ENCODE peak calls at places on chromosomes 16 and 17, in nine cellular contexts. One of them, this sample, is unnamed.

GRCh38 chr17:35082073-35082657 is 18.7 kb upstream of the RFFL start:
- DNase-seq in cardiac fibroblast: peak
- DNase-seq in iPS DF 19.7: no peak
- DNase-seq in NAMALWA: no peak
- DNase-seq in right lobe of liver: no peak
- DNase-seq in T-helper 17 cell: no peak
- DNase-seq in ELF-1: no peak
- DNase-seq in stromal cell of bone marrow: peak
- DNase-seq in CD4-positive, alpha-beta T cell: no peak
- DNase-seq in this sample: no peak

GRCh38 chr17:16419929-16420271 is 4.5 kb downstream of the TRPV2 start:
- DNase-seq in iPS DF 19.7: no peak
- DNase-seq in stromal cell of bone marrow: peak
- DNase-seq in ELF-1: no peak
- DNase-seq in NAMALWA: no peak
- DNase-seq in right lobe of liver: no peak
- DNase-seq in T-helper 17 cell: no peak
- DNase-seq in cardiac fibroblast: peak
- DNase-seq in CD4-positive, alpha-beta T cell: no peak
- DNase-seq in this sample: no peak

GRCh38 chr16:1991588-1992474 is 2.1 kb downstream of the SYNGR3 start:
- DNase-seq in T-helper 17 cell: peak
- DNase-seq in right lobe of liver: peak
- DNase-seq in ELF-1: peak
- DNase-seq in cardiac fibroblast: peak
- DNase-seq in NAMALWA: peak
- DNase-seq in iPS DF 19.7: no peak
- DNase-seq in stromal cell of bone marrow: peak
- DNase-seq in CD4-positive, alpha-beta T cell: peak
- DNase-seq in this sample: peak

GRCh38 chr16:80317132-80318098 is 223.4 kb upstream of the DYNLRB2 start:
- DNase-seq in ELF-1: peak
- DNase-seq in T-helper 17 cell: no peak
- DNase-seq in right lobe of liver: no peak
- DNase-seq in CD4-positive, alpha-beta T cell: no peak
- DNase-seq in cardiac fibroblast: no peak
- DNase-seq in NAMALWA: no peak
- DNase-seq in stromal cell of bone marrow: no peak
- DNase-seq in iPS DF 19.7: no peak
- DNase-seq in this sample: no peak

GRCh38 chr16:18050234-18050633 is 286.3 kb downstream of the NPIPA8 start:
- DNase-seq in right lobe of liver: no peak
- DNase-seq in stromal cell of bone marrow: no peak
- DNase-seq in T-helper 17 cell: no peak
- DNase-seq in CD4-positive, alpha-beta T cell: no peak
- DNase-seq in iPS DF 19.7: no peak
- DNase-seq in ELF-1: no peak
- DNase-seq in cardiac fibroblast: no peak
- DNase-seq in NAMALWA: no peak
- DNase-seq in this sample: no peak

GRCh38 chr17:1716076-1716911 is 6.1 kb upstream of the TLCD2 start:
- DNase-seq in cardiac fibroblast: peak
- DNase-seq in right lobe of liver: peak
- DNase-seq in NAMALWA: peak
- DNase-seq in iPS DF 19.7: peak
- DNase-seq in T-helper 17 cell: peak
- DNase-seq in CD4-positive, alpha-beta T cell: peak
- DNase-seq in stromal cell of bone marrow: peak
- DNase-seq in ELF-1: peak
- DNase-seq in this sample: peak

GRCh38 chr17:48539177-48539576 is 5.7 kb downstream of the HOXB2 start:
- DNase-seq in ELF-1: no peak
- DNase-seq in stromal cell of bone marrow: peak
- DNase-seq in CD4-positive, alpha-beta T cell: no peak
- DNase-seq in cardiac fibroblast: peak
- DNase-seq in right lobe of liver: no peak
- DNase-seq in NAMALWA: no peak
- DNase-seq in T-helper 17 cell: no peak
- DNase-seq in iPS DF 19.7: no peak
- DNase-seq in this sample: no peak

GRCh38 chr17:45431531-45432404 is 902 bp downstream of the ARHGAP27 start:
- DNase-seq in iPS DF 19.7: peak
- DNase-seq in ELF-1: peak
- DNase-seq in right lobe of liver: peak
- DNase-seq in CD4-positive, alpha-beta T cell: peak
- DNase-seq in cardiac fibroblast: peak
- DNase-seq in T-helper 17 cell: peak
- DNase-seq in NAMALWA: peak
- DNase-seq in stromal cell of bone marrow: peak
- DNase-seq in this sample: peak

GRCh38 chr17:28071891-28072606 is 29.6 kb downstream of the NLK start:
- DNase-seq in NAMALWA: peak
- DNase-seq in T-helper 17 cell: no peak
- DNase-seq in cardiac fibroblast: peak
- DNase-seq in right lobe of liver: no peak
- DNase-seq in CD4-positive, alpha-beta T cell: no peak
- DNase-seq in iPS DF 19.7: no peak
- DNase-seq in ELF-1: no peak
- DNase-seq in stromal cell of bone marrow: no peak
- DNase-seq in this sample: no peak